ENCODE peak calls at places on chromosome 7, in six cellular contexts. D is PC-3, R is endothelial cell of umbilical vein, Z is ovary, T is Panc1, P is IMR-90. Y is an unnamed sample. For H3K4me1, the result is how much of the 10 kb centered on the place peaks cover.

GRCh38 chr7:28065308-28065707 is 115.3 kb downstream of the JAZF1 start:
- DNase-seq in D (no peak), R (no peak), Z (no peak), T (no peak), P (peak), Y (no peak)

GRCh38 chr7:77538186-77538907 is 1.3 kb downstream of the PTPN12 start:
- DNase-seq in D (peak), R (peak), Z (peak), T (peak), P (peak), Y (no peak)

GRCh38 chr7:105688617-105689016 is 107.3 kb upstream of the EFCAB10 start:
- DNase-seq in D (no peak), R (no peak), Z (no peak), T (no peak), P (no peak), Y (no peak)

GRCh38 chr7:1623810-1624209 is 46.3 kb upstream of the ELFN1 start:
- DNase-seq in D (no peak), R (no peak), Z (no peak), T (no peak), P (no peak), Y (no peak)

GRCh38 chr7:135160858-135161653 is 9.5 kb downstream of the CYREN start:
- DNase-seq in D (no peak), R (peak), Z (no peak), T (no peak), P (peak), Y (no peak)

GRCh38 chr7:22709857-22710256 is 17.1 kb upstream of the IL6 start:
- DNase-seq in D (no peak), R (no peak), Z (no peak), T (no peak), P (no peak), Y (no peak)

GRCh38 chr7:75638607-75639070 is 100.1 kb downstream of the HIP1 start:
- DNase-seq in D (peak), R (peak), Z (peak), T (no peak), P (peak), Y (no peak)

GRCh38 chr7:27103489-27104226 is 1.2 kb upstream of the HOXA2 start:
- DNase-seq in D (no peak), R (peak), Z (no peak), T (no peak), P (peak), Y (no peak)

GRCh38 chr7:142469653-142470335 is 211.9 kb upstream of the PRSS58 start:
- DNase-seq in D (no peak), R (no peak), Z (no peak), T (no peak), P (no peak), Y (no peak)

GRCh38 chr7:84191842-84192241 is 2.7 kb downstream of the SEMA3A start:
- DNase-seq in D (peak), R (peak), Z (no peak), T (no peak), P (peak), Y (no peak)

GRCh38 chr7:18393465-18394118 is 102.0 kb upstream of the HDAC9 start:
- DNase-seq in D (no peak), R (peak), Z (no peak), T (no peak), P (no peak), Y (no peak)

GRCh38 chr7:83835424-83835823 is 186.5 kb upstream of the SEMA3E start:
- DNase-seq in D (no peak), R (no peak), Z (no peak), T (no peak), P (no peak), Y (no peak)

GRCh38 chr7:22094413-22095304 is 149.0 kb upstream of the CDCA7L start:
- DNase-seq in D (no peak), R (no peak), Z (no peak), T (no peak), P (peak), Y (peak)

GRCh38 chr7:2175091-2175490 is 57.7 kb downstream of the MAD1L1 start:
- DNase-seq in D (no peak), R (no peak), Z (no peak), T (no peak), P (no peak), Y (no peak)

GRCh38 chr7:19294629-19295028 is 149.4 kb upstream of the FERD3L start:
- DNase-seq in D (peak), R (no peak), Z (no peak), T (no peak), P (peak), Y (no peak)

GRCh38 chr7:1480670-1481069 is 21.4 kb upstream of the MICALL2 start:
- DNase-seq in D (no peak), R (no peak), Z (no peak), T (no peak), P (no peak), Y (no peak)

DNA sequence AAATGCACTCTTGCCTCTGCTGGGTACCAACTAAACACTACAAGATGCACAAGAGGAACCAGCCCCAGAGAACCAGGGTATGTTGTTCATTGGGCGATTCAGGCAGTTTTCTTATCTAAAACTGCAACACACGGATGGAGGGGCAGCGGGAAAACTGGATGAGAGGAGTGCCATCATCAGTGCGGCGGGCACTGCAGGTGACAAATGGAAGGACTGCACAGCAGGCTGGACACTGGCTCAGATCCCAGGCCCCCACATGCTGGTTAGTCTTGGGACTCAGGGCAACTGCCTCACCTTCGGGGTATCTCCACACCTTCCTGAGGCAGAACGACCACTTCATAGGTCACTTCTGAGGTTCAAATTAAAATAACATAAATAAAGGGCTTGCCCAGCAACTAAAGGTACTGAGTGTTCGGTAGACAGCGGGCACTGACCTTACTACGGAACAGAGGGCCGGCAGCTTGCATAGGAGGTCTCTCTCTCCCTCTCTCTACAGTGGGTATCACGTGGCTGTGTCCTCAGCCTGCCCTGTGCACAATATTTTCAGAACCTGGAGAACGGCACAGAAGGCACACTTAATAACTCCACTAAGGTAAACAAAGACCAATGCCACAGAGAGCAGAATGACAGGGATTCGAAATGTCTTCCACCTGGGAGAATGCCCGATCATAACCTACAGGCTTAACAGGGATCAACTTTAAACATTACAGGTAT is 72.1 kb downstream of the GRB10 start:
- DNase-seq in D (no peak), R (no peak), Z (no peak), T (no peak), P (no peak), Y (no peak)
- H3K4me1 ChIP-seq in D (half or more), R (under half), Z (under half), T (under half), P (under half), Y (under half)

DNA sequence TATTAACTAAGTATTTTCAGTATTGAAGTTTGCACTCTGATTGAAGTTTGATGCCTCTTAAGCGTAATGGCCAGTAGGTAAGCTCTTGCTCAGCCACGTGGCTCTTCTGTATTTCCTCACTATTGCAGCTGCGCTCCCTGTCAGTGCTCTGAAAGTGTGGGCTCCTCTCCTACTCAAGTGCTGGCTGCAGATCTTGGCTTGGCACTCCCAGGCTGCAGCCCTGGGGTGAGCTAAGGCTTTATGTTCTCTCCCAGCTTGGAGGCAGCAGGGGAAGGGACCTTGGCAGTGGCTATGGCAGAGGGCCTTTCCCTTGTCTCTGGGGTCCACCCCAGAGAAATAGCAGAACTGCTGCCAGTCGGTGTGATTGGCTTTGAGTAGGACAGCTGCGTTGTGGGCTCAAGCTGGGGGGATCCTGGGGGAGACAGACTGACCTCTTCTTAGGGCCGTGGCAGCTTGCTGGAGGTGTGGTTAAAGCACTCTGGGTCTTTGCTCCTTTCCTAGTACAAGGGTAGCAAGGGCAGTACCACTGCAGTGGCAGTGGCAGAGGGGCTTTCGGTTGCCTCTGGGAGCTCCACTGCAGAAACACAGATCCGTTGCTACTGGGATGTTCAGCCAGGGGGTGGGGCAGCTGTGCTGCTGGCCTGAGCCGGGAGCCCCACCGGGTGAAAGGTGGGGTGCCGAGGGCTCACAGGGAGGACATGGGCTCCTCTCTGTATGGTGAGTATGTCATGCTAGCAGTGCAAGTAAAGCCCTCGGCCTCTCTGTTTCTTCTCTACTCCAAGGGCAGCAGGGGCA is 100.5 kb downstream of the GLCCI1 start:
- DNase-seq in D (no peak), R (no peak), Z (no peak), T (no peak), P (no peak), Y (no peak)
- H3K4me1 ChIP-seq in D (under half), R (under half), Z (under half), T (under half), P (under half), Y (under half)

GRCh38 chr7:92737706-92738105 is 98.7 kb downstream of the CDK6 start:
- DNase-seq in D (no peak), R (no peak), Z (no peak), T (no peak), P (no peak), Y (peak)
- H3K4me1 ChIP-seq in D (under half), R (under half), Z (under half), T (under half), P (under half), Y (half or more)

GRCh38 chr7:47491637-47492036 is 90.3 kb downstream of the TNS3 start:
- DNase-seq in D (no peak), R (no peak), Z (no peak), T (no peak), P (no peak), Y (no peak)

GRCh38 chr7:47488205-47488968 is 93.5 kb downstream of the TNS3 start:
- DNase-seq in D (no peak), R (no peak), Z (no peak), T (no peak), P (peak), Y (no peak)

GRCh38 chr7:47490501-47491265 is 91.2 kb downstream of the TNS3 start:
- DNase-seq in D (no peak), R (no peak), Z (peak), T (no peak), P (no peak), Y (no peak)

GRCh38 chr7:47488969-47489342 is 93.0 kb downstream of the TNS3 start:
- DNase-seq in D (no peak), R (no peak), Z (peak), T (no peak), P (no peak), Y (no peak)

GRCh38 chr7:47489624-47490023 is 92.3 kb downstream of the TNS3 start:
- DNase-seq in D (no peak), R (no peak), Z (peak), T (no peak), P (no peak), Y (no peak)
- H3K4me1 ChIP-seq in D (under half), R (under half), Z (under half), T (half or more), P (under half), Y (under half)

GRCh38 chr7:36289833-36290661 is 99.6 kb upstream of the ANLN start:
- DNase-seq in D (peak), R (no peak), Z (no peak), T (peak), P (no peak), Y (no peak)
- H3K4me1 ChIP-seq in D (half or more), R (under half), Z (under half), T (half or more), P (under half), Y (under half)

DNA sequence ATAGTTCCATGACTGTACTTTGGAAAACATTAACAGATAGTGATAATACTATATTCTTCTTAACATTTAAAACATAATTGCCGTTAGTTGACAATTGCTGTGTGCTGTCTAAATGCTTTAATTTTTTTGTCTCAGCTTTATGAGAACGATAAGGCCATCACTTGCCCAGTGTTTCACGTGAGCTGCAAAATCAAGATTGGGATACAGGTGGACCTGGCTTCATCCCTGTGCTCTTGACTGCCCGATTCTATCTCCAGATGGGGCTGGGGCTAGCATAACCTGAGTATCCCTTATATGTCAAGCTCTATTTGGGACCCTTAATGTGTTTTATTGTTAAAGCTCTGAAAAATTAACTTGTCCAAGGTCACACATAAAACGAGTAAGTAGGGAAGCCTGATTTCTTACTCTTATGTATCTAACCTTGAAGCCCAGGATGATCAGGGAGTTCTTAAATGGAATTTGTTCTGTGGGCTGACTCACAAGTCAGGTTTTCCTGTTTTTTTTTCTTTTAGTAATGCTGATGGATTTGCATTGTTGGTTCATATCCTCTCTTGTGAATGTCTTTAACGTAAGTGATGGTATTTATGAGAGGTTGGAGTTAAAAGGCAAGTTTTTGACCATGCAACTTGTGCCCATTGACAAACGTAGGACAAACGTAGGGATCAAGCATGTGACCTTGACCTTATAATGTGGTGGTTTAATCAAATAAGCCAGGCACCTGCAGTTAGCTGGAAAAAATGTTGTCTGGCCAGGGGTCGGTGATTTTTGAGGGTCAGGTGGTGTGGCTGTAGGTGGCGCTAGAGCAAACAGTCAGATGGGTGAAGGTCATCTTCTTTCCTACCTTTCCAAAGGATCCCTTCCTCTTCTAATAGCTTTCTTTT is 3.6 kb downstream of the PRKAR2B start:
- DNase-seq in D (peak), R (peak), Z (no peak), T (no peak), P (peak), Y (no peak)
- H3K4me1 ChIP-seq in D (under half), R (half or more), Z (under half), T (under half), P (under half), Y (under half)

GRCh38 chr7:17305387-17306171 is 7.1 kb downstream of the AHR start:
- DNase-seq in D (no peak), R (no peak), Z (no peak), T (no peak), P (no peak), Y (no peak)
- H3K4me1 ChIP-seq in D (half or more), R (under half), Z (under half), T (half or more), P (under half), Y (under half)

GRCh38 chr7:137946015-137946414 is 55.9 kb downstream of the CREB3L2 start:
- DNase-seq in D (no peak), R (no peak), Z (no peak), T (no peak), P (no peak), Y (no peak)
- H3K4me1 ChIP-seq in D (under half), R (under half), Z (under half), T (under half), P (under half), Y (under half)

GRCh38 chr7:117126631-117127030 is 173.3 kb downstream of the ST7 start:
- DNase-seq in D (peak), R (no peak), Z (no peak), T (no peak), P (peak), Y (no peak)

GRCh38 chr7:117127585-117128168 is 174.4 kb downstream of the ST7 start:
- DNase-seq in D (peak), R (peak), Z (peak), T (peak), P (peak), Y (peak)

GRCh38 chr7:117130262-117130661 is 177.0 kb downstream of the ST7 start:
- DNase-seq in D (no peak), R (no peak), Z (no peak), T (no peak), P (no peak), Y (no peak)

GRCh38 chr7:117132385-117133120 is 179.3 kb downstream of the ST7 start:
- DNase-seq in D (peak), R (peak), Z (no peak), T (peak), P (peak), Y (no peak)

DNA sequence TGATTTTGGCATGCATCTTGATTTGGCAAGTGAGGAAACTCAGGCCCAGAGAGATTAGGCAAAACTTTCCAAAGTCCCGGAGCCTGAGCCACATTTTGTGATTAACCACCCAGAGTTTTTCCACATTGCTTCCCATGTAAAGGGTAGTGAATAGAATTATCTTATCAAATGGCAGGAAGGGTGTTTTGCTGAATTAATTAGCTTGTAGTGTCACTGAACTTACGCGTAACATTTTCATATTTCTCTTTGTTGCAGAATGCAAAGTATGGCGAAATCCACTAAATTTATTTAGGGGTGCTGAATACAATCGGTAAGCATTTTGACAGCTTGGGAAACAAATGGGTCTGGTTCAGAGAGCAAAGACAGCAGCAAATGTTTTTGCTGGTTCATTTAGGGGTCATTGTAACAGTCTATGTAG is 176.2 kb downstream of the ST7 start:
- DNase-seq in D (no peak), R (no peak), Z (no peak), T (no peak), P (no peak), Y (no peak)
- H3K4me1 ChIP-seq in D (half or more), R (under half), Z (under half), T (under half), P (under half), Y (under half)